ENCODE peak calls at places on chromosomes 7 and 10, in eight cellular contexts. R is left ventricle myocardium inferior, Q is right atrium auricular region, K is PC-9, U is lung, M is cardiac muscle cell, H is endothelial cell of umbilical vein, L is H9. Y is an unnamed sample.
A peak's percentile ranks its signal among the peaks of the same experiment; 100 is the strongest.

GRCh38 chr10:43249962-43250624 is 16.8 kb downstream of the RASGEF1A start:
- DNase-seq in R (peak; percentile 10), Q (peak; percentile 40), K (peak; percentile 37), U (no peak), M (no peak), H (no peak), L (peak; percentile 49), Y (peak; percentile 74)

GRCh38 chr7:159263430-159263829 is 118.8 kb upstream of the VIPR2 start:
- DNase-seq in R (no peak), Q (no peak), K (no peak), U (no peak), M (no peak), H (no peak), L (no peak), Y (no peak)

GRCh38 chr7:77205706-77206105 is 6.1 kb upstream of the FGL2 start:
- DNase-seq in R (no peak), Q (no peak), K (no peak), U (no peak), M (no peak), H (no peak), L (no peak), Y (no peak)

GRCh38 chr10:78255796-78256638 is 222.4 kb downstream of the RPS24 start:
- DNase-seq in R (no peak), Q (peak; percentile 80), K (peak; percentile 76), U (peak; percentile 82), M (peak; percentile 96), H (peak; percentile 92), L (no peak), Y (peak; percentile 58)

GRCh38 chr10:129491123-129491734 is 24.2 kb downstream of the MGMT start:
- DNase-seq in R (no peak), Q (no peak), K (no peak), U (no peak), M (peak; percentile 9), H (no peak), L (no peak), Y (no peak)

GRCh38 chr7:46024263-46024916 is 103.3 kb upstream of the IGFBP3 start:
- DNase-seq in R (no peak), Q (no peak), K (no peak), U (no peak), M (no peak), H (no peak), L (no peak), Y (no peak)

GRCh38 chr7:104366390-104366789 is 38.0 kb downstream of the LHFPL3 start:
- DNase-seq in R (no peak), Q (no peak), K (no peak), U (no peak), M (no peak), H (no peak), L (no peak), Y (no peak)

GRCh38 chr7:41030673-41031072 is 672.2 kb downstream of the INHBA start:
- DNase-seq in R (no peak), Q (no peak), K (no peak), U (no peak), M (no peak), H (no peak), L (no peak), Y (no peak)

GRCh38 chr10:133024711-133025557 is 62.8 kb upstream of the ADGRA1 start:
- DNase-seq in R (no peak), Q (no peak), K (no peak), U (no peak), M (no peak), H (no peak), L (no peak), Y (no peak)

GRCh38 chr7:139370301-139370942 is 10.7 kb downstream of the LUC7L2 start:
- DNase-seq in R (no peak), Q (no peak), K (no peak), U (no peak), M (no peak), H (no peak), L (no peak), Y (no peak)

GRCh38 chr10:91220954-91221696 is 662 bp downstream of the PCGF5 start:
- DNase-seq in R (no peak), Q (no peak), K (no peak), U (peak; percentile 38), M (peak; percentile 21), H (peak; percentile 41), L (peak; percentile 42), Y (no peak)

GRCh38 chr10:101016814-101017213 is 14.1 kb downstream of the PDZD7 start:
- DNase-seq in R (no peak), Q (no peak), K (no peak), U (no peak), M (no peak), H (no peak), L (no peak), Y (no peak)

GRCh38 chr10:127984944-127985343 is 78.0 kb downstream of the PTPRE start:
- DNase-seq in R (no peak), Q (no peak), K (no peak), U (no peak), M (no peak), H (no peak), L (no peak), Y (no peak)

GRCh38 chr10:95442341-95442740 is 118.8 kb downstream of the SORBS1 start:
- DNase-seq in R (no peak), Q (no peak), K (no peak), U (no peak), M (no peak), H (no peak), L (no peak), Y (no peak)

GRCh38 chr10:95438781-95439180 is 122.4 kb downstream of the SORBS1 start:
- DNase-seq in R (no peak), Q (no peak), K (no peak), U (no peak), M (no peak), H (no peak), L (no peak), Y (no peak)

GRCh38 chr10:95441547-95441923 is 119.6 kb downstream of the SORBS1 start:
- DNase-seq in R (no peak), Q (no peak), K (no peak), U (no peak), M (no peak), H (no peak), L (no peak), Y (no peak)

GRCh38 chr10:95440326-95440725 is 120.8 kb downstream of the SORBS1 start:
- DNase-seq in R (no peak), Q (no peak), K (no peak), U (no peak), M (no peak), H (no peak), L (no peak), Y (no peak)

DNA sequence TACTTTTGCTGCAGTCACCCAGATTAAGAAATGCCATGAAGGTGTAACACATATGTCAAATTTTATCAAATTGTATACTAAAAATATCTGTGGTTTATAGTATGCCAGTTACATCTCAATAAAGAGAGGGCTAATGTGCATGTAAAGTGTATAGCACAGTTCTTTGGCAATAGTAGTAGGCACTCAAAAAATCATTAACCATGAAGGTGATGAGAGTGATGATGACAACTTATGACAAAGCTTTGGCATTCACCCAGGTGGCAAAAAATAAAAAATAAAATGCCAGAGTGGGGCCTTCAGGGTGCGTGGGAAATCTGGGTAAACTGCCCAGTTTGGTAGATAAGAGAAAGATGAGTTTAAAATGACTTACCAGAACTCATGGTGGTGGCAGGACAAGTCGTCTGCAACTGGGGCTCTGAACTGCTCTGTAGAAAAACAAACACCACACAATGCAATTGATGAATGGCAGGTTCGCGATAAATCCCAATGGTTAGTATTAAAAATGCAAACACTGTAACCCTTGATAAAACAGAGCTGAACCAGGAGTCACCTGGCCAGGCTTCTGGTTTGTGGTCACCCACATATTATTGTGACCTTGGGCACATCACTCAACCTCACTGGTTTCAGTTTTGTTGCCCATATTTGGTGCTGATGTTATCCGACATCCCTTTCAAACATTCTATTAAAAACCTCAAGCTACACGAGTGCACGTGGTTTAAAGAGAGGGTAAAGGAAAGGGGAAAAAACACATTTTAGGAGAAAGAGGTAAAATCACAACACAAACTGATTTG is 120.2 kb downstream of the SORBS1 start:
- DNase-seq in R (no peak), Q (no peak), K (no peak), U (no peak), M (no peak), H (no peak), L (no peak), Y (no peak)
- H3K4me1 ChIP-seq in R (peaks cover 100% of the 10 kb centered on the region), Q (no peaks in the 10 kb centered on the region), K (peaks cover 8% of the 10 kb centered on the region), U (peaks cover 11% of the 10 kb centered on the region), M (peaks cover 17% of the 10 kb centered on the region), H (peaks cover 12% of the 10 kb centered on the region), L (no peaks in the 10 kb centered on the region), Y (no peaks in the 10 kb centered on the region)

GRCh38 chr10:63700209-63700934 is 179.2 kb downstream of the REEP3 start:
- DNase-seq in R (no peak), Q (peak; percentile 80), K (peak; percentile 60), U (no peak), M (peak; percentile 93), H (peak; percentile 91), L (no peak), Y (no peak)
- H3K4me1 ChIP-seq in R (peaks cover 45% of the 10 kb centered on the region), Q (no peaks in the 10 kb centered on the region), K (peaks cover 43% of the 10 kb centered on the region), U (peaks cover 5% of the 10 kb centered on the region), M (peaks cover 6% of the 10 kb centered on the region), H (peaks cover 27% of the 10 kb centered on the region), L (peaks cover 5% of the 10 kb centered on the region), Y (peaks cover 4% of the 10 kb centered on the region)

DNA sequence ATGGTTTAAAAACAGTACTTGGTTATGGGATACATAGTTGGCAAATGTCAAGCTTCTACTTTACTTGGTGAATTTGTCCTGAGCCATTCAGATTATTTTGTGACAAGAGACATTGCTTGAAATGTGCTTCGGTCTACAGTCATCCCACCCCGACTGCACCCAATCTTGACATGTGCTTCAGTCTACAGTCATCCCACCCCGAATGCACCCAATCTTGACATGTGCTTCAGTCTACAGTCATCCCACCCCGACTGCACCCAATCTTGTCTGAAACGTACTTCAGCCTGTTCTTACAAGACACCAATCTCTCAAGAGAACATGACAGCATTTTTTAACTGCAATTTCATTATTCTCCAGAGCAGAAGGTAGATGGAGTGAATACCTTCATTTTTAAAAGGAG is 47.8 kb downstream of the PRKCQ start:
- DNase-seq in R (no peak), Q (no peak), K (no peak), U (no peak), M (no peak), H (no peak), L (no peak), Y (no peak)
- H3K4me1 ChIP-seq in R (no peaks in the 10 kb centered on the region), Q (no peaks in the 10 kb centered on the region), K (no peaks in the 10 kb centered on the region), U (peaks cover 2% of the 10 kb centered on the region), M (no peaks in the 10 kb centered on the region), H (no peaks in the 10 kb centered on the region), L (peaks cover 4% of the 10 kb centered on the region), Y (peaks cover 7% of the 10 kb centered on the region)

GRCh38 chr7:151245360-151246160 is 2.9 kb downstream of the SMARCD3 start:
- DNase-seq in R (no peak), Q (no peak), K (no peak), U (no peak), M (no peak), H (peak; percentile 25), L (peak; percentile 64), Y (peak; percentile 86)

GRCh38 chr7:151244871-151245346 is 3.6 kb downstream of the SMARCD3 start:
- DNase-seq in R (no peak), Q (no peak), K (no peak), U (no peak), M (no peak), H (no peak), L (peak; percentile 56), Y (peak; percentile 77)

GRCh38 chr7:151247016-151247580 is 1.4 kb downstream of the SMARCD3 start:
- DNase-seq in R (no peak), Q (no peak), K (no peak), U (no peak), M (no peak), H (no peak), L (no peak), Y (peak; percentile 70)

GRCh38 chr7:151247611-151248176 is 800 bp downstream of the SMARCD3 start:
- DNase-seq in R (no peak), Q (no peak), K (no peak), U (no peak), M (no peak), H (no peak), L (no peak), Y (peak; percentile 81)

GRCh38 chr7:151246161-151247015 is 2.1 kb downstream of the SMARCD3 start:
- DNase-seq in R (no peak), Q (no peak), K (no peak), U (no peak), M (no peak), H (no peak), L (no peak), Y (peak; percentile 77)
- H3K4me1 ChIP-seq in R (peaks cover 86% of the 10 kb centered on the region), Q (no peaks in the 10 kb centered on the region), K (no peaks in the 10 kb centered on the region), U (peaks cover 23% of the 10 kb centered on the region), M (peaks cover 46% of the 10 kb centered on the region), H (peaks cover 15% of the 10 kb centered on the region), L (peaks cover 4% of the 10 kb centered on the region), Y (peaks cover 29% of the 10 kb centered on the region)